ENCODE peak calls at places on chromosomes 2 and 18, in nine cellular contexts. T is amygdala; F is stimulated activated CD4-positive, alpha-beta T cell treated with anti-CD3 and anti-CD28 coated beads, Interleukin-1b, Interleukin-23, amount 100 ng/mL, for 24 hours; S is dorsolateral prefrontal cortex; P is NCI-H460; E is HTR-8/SVneo; K is GM19239; W is substantia nigra; B is Right ventricle myocardium superior. D is an unnamed sample.

GRCh38 chr2:117537030-117537429 is 277.5 kb upstream of the DDX18 start:
- DNase-seq in T (no peak), F (no peak), S (no peak), P (no peak), E (no peak), K (no peak), W (no peak), B (no peak), D (no peak)

GRCh38 chr2:39325966-39326365 is 82.2 kb upstream of the CDKL4 start:
- DNase-seq in T (no peak), F (no peak), S (no peak), P (no peak), E (no peak), K (no peak), W (no peak), B (no peak), D (no peak)

GRCh38 chr2:227411990-227412350 is 24.2 kb upstream of the SCYGR1 start:
- DNase-seq in T (no peak), F (no peak), S (no peak), P (no peak), E (no peak), K (no peak), W (no peak), B (no peak), D (no peak)

GRCh38 chr2:66665124-66665984 is 230.4 kb downstream of the MEIS1 start:
- DNase-seq in T (no peak), F (no peak), S (no peak), P (no peak), E (no peak), K (no peak), W (no peak), B (no peak), D (no peak)

GRCh38 chr2:115574667-115575066 is 1132.2 kb downstream of the DPP10 start:
- DNase-seq in T (no peak), F (no peak), S (no peak), P (no peak), E (no peak), K (no peak), W (no peak), B (no peak), D (no peak)

GRCh38 chr2:16330571-16331351 is 334.9 kb downstream of the CYRIA start:
- DNase-seq in T (no peak), F (no peak), S (no peak), P (no peak), E (no peak), K (no peak), W (no peak), B (peak), D (no peak)

GRCh38 chr18:54434453-54434852 is 76.7 kb downstream of the C18orf54 start:
- DNase-seq in T (no peak), F (no peak), S (no peak), P (no peak), E (no peak), K (no peak), W (no peak), B (no peak), D (no peak)

GRCh38 chr2:60028819-60029218 is 524.6 kb downstream of the BCL11A start:
- DNase-seq in T (no peak), F (no peak), S (no peak), P (no peak), E (no peak), K (no peak), W (no peak), B (no peak), D (no peak)

GRCh38 chr2:203804070-203804469 is 63.5 kb upstream of the CTLA4 start:
- DNase-seq in T (peak), F (no peak), S (no peak), P (no peak), E (peak), K (no peak), W (no peak), B (no peak), D (no peak)

GRCh38 chr2:1585635-1586034 is 158.7 kb downstream of the PXDN start:
- DNase-seq in T (no peak), F (no peak), S (no peak), P (no peak), E (no peak), K (no peak), W (no peak), B (peak), D (no peak)

GRCh38 chr18:34283506-34283905 is 58.8 kb upstream of the NOL4 start:
- DNase-seq in T (no peak), F (no peak), S (no peak), P (no peak), E (no peak), K (no peak), W (no peak), B (no peak), D (no peak)

GRCh38 chr2:11688222-11689069 is 18.5 kb upstream of the NTSR2 start:
- DNase-seq in T (peak), F (peak), S (no peak), P (peak), E (peak), K (peak), W (peak), B (peak), D (peak)

D was measured in colonic mucosa.